ENCODE peak calls at places on chromosome 22, in four cellular contexts. G is H9, S is IMR-90, F is H1. M is an unnamed sample.

GRCh38 chr22:24181996-24182560 is 791 bp downstream of the SUSD2 start:
- DNase-seq in G (no peak), S (no peak), F (no peak), M (no peak)

GRCh38 chr22:32327066-32327465 is 30.6 kb upstream of the RFPL3 start:
- DNase-seq in S (no peak), F (no peak), G (no peak), M (no peak)

GRCh38 chr22:39176067-39176621 is 23.7 kb upstream of the CBX7 start:
- DNase-seq in F (peak), G (peak), S (peak), M (peak)

GRCh38 chr22:36329217-36330078 is 58.3 kb downstream of the MYH9 start:
- DNase-seq in F (peak), G (peak), S (peak), M (peak)

GRCh38 chr22:23763579-23764331 is 965 bp downstream of the C22orf15 start:
- DNase-seq in F (peak), S (no peak), G (peak), M (peak)

GRCh38 chr22:32795214-32795596 is 6.3 kb upstream of the TIMP3 start:
- DNase-seq in F (no peak), S (no peak), G (no peak), M (no peak)

GRCh38 chr22:26330971-26331625 is 98.0 kb upstream of the ASPHD2 start:
- DNase-seq in F (peak), S (peak), G (peak), M (peak)

GRCh38 chr22:31154975-31155374 is 5.0 kb upstream of the RNF185 start:
- DNase-seq in S (no peak), F (no peak), G (no peak), M (no peak)

GRCh38 chr22:39224550-39224949 is 20.2 kb downstream of the PDGFB start:
- DNase-seq in G (no peak), F (no peak), S (no peak), M (no peak)

GRCh38 chr22:33835196-33835788 is 85.0 kb downstream of the LARGE1 start:
- DNase-seq in S (no peak), G (no peak), F (no peak), M (peak)

GRCh38 chr22:19674929-19675253 is 39.4 kb upstream of the SEPTIN5 start:
- DNase-seq in F (no peak), S (no peak), G (no peak), M (no peak)

GRCh38 chr22:19674129-19674928 is 40.0 kb upstream of the SEPTIN5 start:
- DNase-seq in S (no peak), F (no peak), G (no peak), M (no peak)

GRCh38 chr22:19673660-19674059 is 40.6 kb upstream of the SEPTIN5 start:
- DNase-seq in G (no peak), S (no peak), F (no peak), M (no peak)

GRCh38 chr22:19672054-19672776 is 42.1 kb upstream of the SEPTIN5 start:
- DNase-seq in F (no peak), S (no peak), G (no peak), M (no peak)

DNA sequence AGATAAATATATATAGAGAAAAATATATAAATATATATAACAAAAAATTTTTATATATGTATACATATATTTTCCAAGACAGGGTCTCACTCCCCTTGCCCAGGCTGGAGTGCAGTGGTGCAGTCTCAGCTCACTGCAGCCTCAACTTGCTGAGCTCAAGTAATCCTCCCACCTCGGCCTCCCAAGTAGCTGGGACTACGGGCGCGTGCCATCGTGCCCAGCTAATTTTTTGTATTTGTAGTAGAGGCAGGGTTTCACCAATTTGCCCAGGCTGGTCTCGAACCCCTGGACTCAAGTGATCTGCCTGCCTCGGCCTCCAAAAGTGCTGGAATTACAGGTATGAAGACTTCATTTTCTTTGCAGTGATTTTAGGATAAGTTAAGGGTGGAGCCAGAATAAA is 38.9 kb upstream of the SEPTIN5 start:
- DNase-seq in G (no peak), F (no peak), S (no peak), M (no peak)
- H4K5ac ChIP-seq in G (no peak), F (no peak), S (no peak), M (no peak)

DNA sequence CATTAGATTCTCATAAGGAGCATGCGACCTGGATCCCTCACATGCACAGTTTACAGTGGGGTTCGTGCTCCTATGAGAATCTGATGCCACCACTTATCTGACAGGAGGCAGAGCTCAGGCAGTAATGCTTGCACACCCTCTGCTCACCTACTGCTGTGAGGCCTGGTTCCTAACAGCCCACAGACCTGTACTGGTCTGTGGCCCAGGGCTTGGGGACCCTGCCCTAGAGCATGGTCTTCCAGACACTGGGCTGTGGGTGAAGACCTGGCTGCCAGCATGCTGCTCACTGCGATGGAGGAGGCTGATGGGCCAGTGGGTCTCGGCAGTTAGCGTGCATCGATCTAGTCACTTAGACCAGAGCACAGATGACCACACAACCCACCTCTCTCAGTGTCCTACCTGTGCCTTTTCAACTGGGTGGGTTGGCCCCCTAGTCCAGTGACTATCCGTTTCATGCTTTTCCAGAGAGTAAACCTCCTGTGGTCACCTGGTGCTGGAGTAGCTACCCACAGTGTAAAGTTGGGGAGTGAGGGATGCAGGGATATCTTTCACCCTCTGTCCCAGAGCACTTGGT is 21.1 kb downstream of the MED15 start:
- DNase-seq in F (no peak), S (no peak), G (no peak), M (no peak)
- H2AK5ac ChIP-seq in F (no peak), S (peak), G (no peak), M (no peak)

DNA sequence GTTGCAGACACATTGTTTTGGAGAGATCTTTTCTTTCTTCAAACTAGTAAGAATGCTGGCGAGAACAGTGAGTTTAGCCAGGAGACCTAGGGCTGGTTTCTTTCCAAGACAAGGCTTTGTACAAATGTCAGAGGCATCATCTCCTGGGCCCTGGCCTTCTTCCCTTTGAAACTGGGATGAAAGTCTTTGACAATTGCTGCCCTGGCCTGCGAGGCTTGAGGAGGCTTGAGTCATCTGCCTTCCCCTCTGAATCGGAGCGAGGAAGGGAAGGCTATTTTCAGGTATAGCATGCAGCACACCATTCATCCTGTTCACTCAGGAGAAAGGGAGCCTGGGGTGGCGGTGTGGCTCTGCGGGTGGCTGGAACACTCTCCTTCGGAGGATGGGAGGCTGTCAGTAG is 21.5 kb upstream of the PARVG start:
- DNase-seq in S (no peak), G (no peak), F (no peak), M (no peak)
- H4K5ac ChIP-seq in S (no peak), G (no peak), F (no peak), M (no peak)

DNA sequence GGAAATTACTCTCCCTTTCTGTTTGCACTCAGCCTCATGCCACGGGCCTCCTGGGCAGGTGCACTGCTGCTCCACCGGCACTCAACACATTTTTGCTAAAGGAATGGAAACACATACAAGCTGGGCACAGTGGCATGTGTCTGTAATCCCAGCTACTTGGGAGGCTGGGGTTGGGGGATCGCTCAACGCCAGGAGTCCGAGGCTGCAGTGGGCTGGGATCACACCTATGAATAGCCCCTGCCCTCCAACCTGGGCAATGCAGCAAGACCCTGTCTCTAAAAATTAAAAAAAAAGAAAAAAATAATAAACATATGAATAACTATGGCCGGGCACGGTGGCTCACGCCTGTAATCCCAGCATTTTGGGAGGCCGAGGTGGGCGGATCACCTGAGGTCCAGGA is 30.6 kb downstream of the RRP7A start:
- DNase-seq in S (no peak), F (no peak), G (no peak), M (no peak)
- H2AK5ac ChIP-seq in S (no peak), F (no peak), G (no peak), M (no peak)

GRCh38 chr22:22479999-22480532 is 28.5 kb downstream of the ZNF280B start:
- DNase-seq in S (peak), G (no peak), F (no peak), M (no peak)
- H4K5ac ChIP-seq in S (no peak), G (no peak), F (no peak), M (no peak)

DNA sequence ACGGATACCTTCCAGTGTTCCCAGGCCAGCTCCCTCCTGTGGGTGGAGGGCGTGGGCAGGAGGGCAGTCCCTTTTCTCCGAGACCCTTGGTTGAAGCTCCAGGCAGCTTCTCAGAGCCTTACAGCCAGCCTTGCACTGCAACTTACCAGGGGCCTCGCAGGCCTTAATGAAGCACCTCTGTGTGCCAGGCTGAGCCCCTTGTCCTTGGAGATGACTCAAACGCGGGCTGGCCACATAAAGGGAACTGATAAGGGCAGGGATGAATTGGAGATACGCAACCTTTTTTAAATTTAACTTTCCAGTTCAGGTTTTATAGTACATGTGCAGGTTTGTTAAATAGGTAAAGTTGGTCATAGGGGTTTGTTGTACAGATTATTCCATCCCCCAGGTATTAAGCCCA is 72.7 kb downstream of the WNT7B start:
- DNase-seq in G (no peak), F (no peak), S (no peak), M (no peak)
- H2AK5ac ChIP-seq in G (no peak), F (no peak), S (peak), M (no peak)

GRCh38 chr22:50016308-50016987 is 3.9 kb upstream of the IL17REL start:
- DNase-seq in S (no peak), F (no peak), G (no peak), M (no peak)

GRCh38 chr22:50014053-50014501 is 1.5 kb upstream of the IL17REL start:
- DNase-seq in S (no peak), G (peak), F (peak), M (no peak)

GRCh38 chr22:50016988-50017700 is 4.6 kb upstream of the IL17REL start:
- DNase-seq in G (no peak), S (no peak), F (no peak), M (no peak)

GRCh38 chr22:50015451-50016307 is 3.1 kb upstream of the IL17REL start:
- DNase-seq in S (no peak), G (peak), F (peak), M (no peak)

GRCh38 chr22:50014655-50015401 is 2.3 kb upstream of the IL17REL start:
- DNase-seq in G (peak), S (no peak), F (peak), M (no peak)
- H4K5ac ChIP-seq in G (no peak), S (no peak), F (no peak), M (no peak)

DNA sequence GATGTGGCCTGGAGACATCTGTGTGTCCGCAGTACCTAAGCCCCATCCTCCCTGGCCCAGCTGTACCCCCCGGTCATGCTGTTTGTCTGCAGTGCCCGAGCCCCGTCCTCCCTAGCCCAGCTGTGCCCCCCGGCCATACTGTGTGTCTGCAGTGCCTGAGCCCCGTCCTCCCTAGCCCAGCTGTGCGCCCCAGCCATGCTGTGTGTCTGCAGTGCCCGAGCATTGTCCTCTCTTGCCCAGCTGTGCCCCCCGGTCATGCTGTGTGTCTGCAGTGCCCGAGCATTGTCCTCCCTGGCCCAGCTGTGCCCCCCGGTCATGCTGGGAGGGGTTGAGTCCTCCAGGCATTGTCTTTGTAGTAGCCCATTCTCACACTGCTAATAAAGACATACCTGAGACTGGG is 7.6 kb upstream of the ARSA start:
- DNase-seq in F (no peak), S (no peak), G (no peak), M (no peak)
- H2AK5ac ChIP-seq in F (no peak), S (no peak), G (no peak), M (no peak)

DNA sequence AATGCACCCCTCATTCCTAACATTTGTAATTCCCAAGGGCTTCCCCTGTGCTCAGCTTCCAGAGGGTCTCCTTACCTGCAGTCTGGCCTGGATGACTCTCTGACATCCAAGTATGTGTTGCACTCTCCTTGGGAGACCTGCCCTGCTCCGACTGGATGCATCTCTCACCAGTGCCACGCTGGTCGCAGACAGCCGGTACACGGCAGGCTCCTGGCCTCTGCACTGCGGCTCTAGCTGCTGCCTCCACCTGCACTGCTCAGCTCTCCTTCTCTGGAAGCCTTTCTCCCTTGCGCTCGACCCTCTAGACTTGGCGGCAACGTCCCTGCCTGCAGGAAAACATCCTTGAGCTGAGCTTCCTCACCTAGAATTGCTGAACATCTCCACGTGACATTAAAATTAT is 685.9 kb downstream of the BRD1 start:
- DNase-seq in F (no peak), S (no peak), G (no peak), M (no peak)
- H4K5ac ChIP-seq in F (no peak), S (no peak), G (no peak), M (no peak)

DNA sequence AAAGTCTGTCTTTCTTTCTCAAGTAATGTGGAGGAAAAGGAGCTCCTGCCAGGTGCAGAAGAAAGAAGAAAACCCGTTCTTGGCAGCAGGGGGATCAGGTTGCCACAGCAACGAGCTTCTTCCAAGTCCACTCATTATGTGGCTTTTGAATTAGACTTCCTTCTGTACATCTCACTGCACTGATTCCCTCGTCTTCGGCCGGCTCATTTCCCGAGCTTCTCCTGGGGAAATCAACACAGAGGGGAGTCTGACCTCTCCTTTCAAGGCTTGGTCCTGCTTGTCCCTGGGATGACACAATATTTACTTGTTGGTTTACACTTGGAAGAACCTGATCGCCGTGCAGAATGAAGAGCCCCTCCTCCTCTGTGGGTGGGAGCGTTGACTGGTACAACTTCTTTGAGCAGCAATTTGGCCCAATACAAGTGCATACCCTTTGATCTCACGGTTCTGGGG is 35.3 kb downstream of the MCHR1 start:
- DNase-seq in F (peak), S (peak), G (peak), M (peak)
- H2AK5ac ChIP-seq in F (no peak), S (peak), G (no peak), M (no peak)

M was measured in mesendoderm.